ENCODE peak calls at places on chromosomes 6 and 20, in eight cellular contexts. Y is SJCRH30; O is CD8-positive, alpha-beta T cell; S is body of pancreas; N is SJSA1; T is RWPE2; A is K562; F is MM.1S. Q is an unnamed sample.

GRCh38 chr6:132005177-132005576 is 54.0 kb upstream of the CCN2 start:
- DNase-seq in F (no peak), A (no peak), N (no peak), S (no peak), O (no peak), T (no peak), Y (no peak), Q (no peak)

GRCh38 chr20:10312111-10312510 is 93.5 kb downstream of the SNAP25 start:
- DNase-seq in N (no peak), O (no peak), T (no peak), A (no peak), F (no peak), Y (no peak), S (no peak), Q (peak; percentile 46)

GRCh38 chr6:93407186-93407585 is 12.2 kb downstream of the EPHA7 start:
- DNase-seq in O (no peak), S (no peak), A (no peak), T (no peak), F (no peak), Y (peak; percentile 40), N (no peak), Q (no peak)

GRCh38 chr6:3281669-3282460 is 23.1 kb downstream of the PSMG4 start:
- DNase-seq in N (no peak), O (no peak), Y (no peak), F (no peak), T (peak; percentile 83), S (no peak), A (no peak), Q (peak; percentile 78)

GRCh38 chr6:136774228-136775041 is 17.8 kb downstream of the MAP3K5 start:
- DNase-seq in O (no peak), F (no peak), N (no peak), A (no peak), Y (no peak), T (no peak), S (no peak), Q (peak; percentile 94)

GRCh38 chr6:158631678-158632537 is 12.6 kb downstream of the DYNLT1 start:
- DNase-seq in A (peak; percentile 80), F (no peak), Y (no peak), S (peak; percentile 44), T (peak; percentile 37), O (no peak), N (peak; percentile 62), Q (peak; percentile 30)

GRCh38 chr6:48150701-48151100 is 39.7 kb upstream of the PTCHD4 start:
- DNase-seq in F (no peak), T (no peak), A (no peak), N (no peak), Y (peak; percentile 53), O (no peak), S (no peak), Q (no peak)

GRCh38 chr6:36755435-36756348 is 58.1 kb downstream of the RAB44 start:
- DNase-seq in N (peak; percentile 45), A (no peak), T (no peak), S (no peak), Y (no peak), O (peak; percentile 44), F (peak; percentile 70), Q (no peak)

GRCh38 chr6:108435391-108435790 is 125.3 kb upstream of the FOXO3 start:
- DNase-seq in Y (no peak), N (no peak), A (no peak), T (no peak), F (no peak), S (no peak), O (no peak), Q (no peak)

GRCh38 chr6:108432792-108433191 is 127.9 kb upstream of the FOXO3 start:
- DNase-seq in O (no peak), N (no peak), T (no peak), S (no peak), A (no peak), F (no peak), Y (no peak), Q (no peak)

GRCh38 chr6:108436771-108437170 is 123.9 kb upstream of the FOXO3 start:
- DNase-seq in T (no peak), N (no peak), A (no peak), Y (no peak), S (no peak), F (no peak), O (no peak), Q (no peak)

GRCh38 chr6:108432143-108432542 is 128.6 kb upstream of the FOXO3 start:
- DNase-seq in S (no peak), N (no peak), F (no peak), T (no peak), O (no peak), A (no peak), Y (no peak), Q (no peak)

DNA sequence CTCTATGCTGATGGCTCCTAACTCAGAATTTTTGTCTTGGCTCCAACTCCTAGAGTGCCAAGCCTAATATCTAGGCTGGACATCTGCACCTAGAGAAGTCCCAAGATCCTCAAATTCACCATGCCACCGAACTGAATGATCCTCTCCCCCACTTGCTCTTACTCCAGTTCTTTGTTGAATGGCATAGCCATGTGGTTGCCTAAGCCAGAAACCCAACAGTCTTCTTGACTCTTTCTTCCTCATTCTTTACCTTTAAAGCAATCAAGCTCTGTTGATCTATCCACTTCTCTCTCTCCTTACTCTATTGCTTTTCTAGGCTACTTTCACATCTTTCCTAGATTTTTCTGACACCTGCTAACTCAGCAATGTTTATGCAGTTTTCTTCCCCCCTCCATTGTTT is 126.5 kb upstream of the FOXO3 start:
- DNase-seq in Y (no peak), S (no peak), F (no peak), O (no peak), N (no peak), A (no peak), T (no peak), Q (no peak)
- H3K27me3 ChIP-seq in Y (no peaks in the 10 kb centered on the region), S (no peaks in the 10 kb centered on the region), F (no peaks in the 10 kb centered on the region), O (no peaks in the 10 kb centered on the region), N (no peaks in the 10 kb centered on the region), A (no peaks in the 10 kb centered on the region), T (no peaks in the 10 kb centered on the region), Q (no peaks in the 10 kb centered on the region)

GRCh38 chr6:41204156-41204555 is 3.2 kb upstream of the TREML2 start:
- DNase-seq in Y (no peak), T (no peak), A (no peak), S (no peak), O (no peak), N (no peak), F (no peak), Q (no peak)

GRCh38 chr6:41209976-41210375 is 9.0 kb upstream of the TREML2 start:
- DNase-seq in T (no peak), O (no peak), N (no peak), A (no peak), F (no peak), S (no peak), Y (no peak), Q (no peak)

GRCh38 chr6:41209547-41209951 is 8.6 kb upstream of the TREML2 start:
- DNase-seq in A (no peak), S (no peak), N (no peak), F (no peak), Y (no peak), T (no peak), O (no peak), Q (no peak)

DNA sequence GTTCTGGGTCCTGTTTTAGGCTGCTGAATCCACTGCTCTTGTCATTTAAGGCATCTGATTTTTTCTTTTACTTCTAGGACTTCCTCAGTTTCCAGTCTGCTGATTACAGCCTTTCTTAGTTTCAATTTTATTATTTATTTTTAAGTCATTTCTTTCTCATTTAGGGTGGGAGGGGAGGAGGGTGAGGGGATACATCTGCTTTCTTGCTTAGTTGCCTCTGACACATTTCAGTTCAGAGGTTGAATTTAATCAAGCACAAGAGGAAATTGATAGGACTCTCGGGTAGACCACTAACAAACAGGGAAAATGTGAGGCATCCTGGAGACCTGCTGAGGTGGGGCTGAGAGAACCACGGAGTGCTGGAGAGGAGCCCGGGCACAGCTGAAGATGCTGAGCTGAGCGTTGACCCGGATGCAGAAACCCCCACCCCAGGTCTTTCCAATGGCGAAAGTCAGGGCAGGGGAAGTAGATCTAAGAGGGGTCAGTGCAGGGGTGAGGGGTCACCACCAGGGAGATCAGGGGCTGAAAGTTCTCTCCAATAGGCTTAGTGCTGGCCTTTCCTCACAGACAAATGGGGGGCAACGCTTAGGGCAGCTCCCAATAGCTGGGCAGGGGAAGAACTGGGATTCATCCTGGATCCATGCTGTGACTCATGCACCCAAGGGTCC is 7.6 kb upstream of the TREML2 start:
- DNase-seq in T (no peak), Y (no peak), O (no peak), F (no peak), N (no peak), S (no peak), A (no peak), Q (no peak)
- H3K4me3 ChIP-seq in T (no peak overlapping the region), Y (no peak overlapping the region), O (no peak overlapping the region), F (no peak overlapping the region), N (no peak overlapping the region), S (no peak overlapping the region), A (no peak overlapping the region), Q (no peak overlapping the region)

GRCh38 chr20:57582432-57583288 is 21.8 kb downstream of the PCK1 start:
- DNase-seq in A (peak; percentile 40), F (no peak), T (peak; percentile 80), Y (peak; percentile 77), N (peak; percentile 57), O (no peak), S (peak; percentile 53), Q (peak; percentile 62)
- H3K27me3 ChIP-seq in A (peaks cover 16% of the 10 kb centered on the region), F (peaks cover 100% of the 10 kb centered on the region), T (peaks cover 81% of the 10 kb centered on the region), Y (peaks cover 29% of the 10 kb centered on the region), N (peaks cover 9% of the 10 kb centered on the region), O (no peaks in the 10 kb centered on the region), S (peaks cover 5% of the 10 kb centered on the region), Q (peaks cover 60% of the 10 kb centered on the region)

GRCh38 chr20:46682063-46682821 is 7.0 kb downstream of the TP53RK start:
- DNase-seq in N (no peak), A (no peak), O (no peak), F (no peak), T (no peak), Y (peak; percentile 40), S (no peak), Q (no peak)

GRCh38 chr20:46683068-46683477 is 6.2 kb downstream of the TP53RK start:
- DNase-seq in N (no peak), Y (no peak), F (no peak), A (peak; percentile 35), T (no peak), O (no peak), S (no peak), Q (no peak)

GRCh38 chr20:46683620-46683938 is 5.7 kb downstream of the TP53RK start:
- DNase-seq in O (no peak), A (no peak), N (no peak), F (no peak), T (no peak), Y (no peak), S (no peak), Q (no peak)

GRCh38 chr20:46681032-46681854 is 8.0 kb downstream of the TP53RK start:
- DNase-seq in T (no peak), S (peak; percentile 80), A (peak; percentile 62), O (peak; percentile 55), Y (peak; percentile 87), F (peak; percentile 74), N (peak; percentile 34), Q (peak; percentile 61)

DNA sequence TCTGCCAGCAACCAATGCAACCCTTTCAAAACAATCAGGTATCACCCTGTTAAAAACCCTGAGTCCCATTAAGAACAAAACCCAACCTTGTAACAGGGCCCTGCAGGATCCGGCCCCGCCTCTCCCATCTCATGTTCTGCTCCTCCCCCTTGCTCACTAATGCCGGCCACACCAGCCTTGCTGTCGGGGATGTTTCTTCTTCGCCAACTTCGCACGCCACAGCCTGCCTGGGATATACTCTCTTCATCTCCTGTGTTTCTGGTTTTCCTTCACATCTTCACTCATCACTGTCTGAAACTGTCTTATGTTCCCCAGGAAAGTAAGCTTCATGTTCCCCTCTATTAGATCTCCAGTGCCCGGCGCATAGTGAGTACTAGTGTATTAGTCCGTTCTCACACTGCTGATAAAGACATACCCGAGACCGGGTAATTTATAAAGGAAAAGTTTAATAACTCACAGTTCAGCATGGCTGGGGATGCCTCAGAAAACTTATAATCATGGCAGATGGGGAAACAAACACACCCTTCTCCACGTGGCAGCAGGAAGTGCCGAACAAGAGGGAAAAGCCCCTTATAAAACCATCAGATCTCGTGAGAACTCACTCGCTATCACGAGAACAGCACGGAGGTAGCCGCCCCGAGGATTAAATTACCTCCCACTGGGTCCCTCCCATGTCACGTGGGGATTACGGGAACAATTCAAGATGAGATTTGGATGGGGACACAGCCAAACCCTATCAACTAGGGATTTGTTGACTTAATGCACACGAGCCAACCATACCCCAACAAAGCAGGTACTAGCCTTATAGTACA is 5.1 kb downstream of the TP53RK start:
- DNase-seq in Y (no peak), N (no peak), O (no peak), F (no peak), S (peak; percentile 77), T (peak; percentile 93), A (peak; percentile 77), Q (peak; percentile 30)
- H3K4me3 ChIP-seq in Y (no peak overlapping the region), N (no peak overlapping the region), O (no peak overlapping the region), F (no peak overlapping the region), S (no peak overlapping the region), T (peak overlapping the region; percentile 43), A (peak overlapping the region; percentile 44), Q (peak overlapping the region; percentile 80)

Q was measured in adipocyte.